ENCODE peak calls at places on chromosomes 12 and 14, in nine cellular contexts. P is iris pigment epithelial cell; N is Jurkat, Clone E6-1; R is CD8-positive, alpha-beta memory T cell; U is right lobe of liver; Z is BJ; K is AG08395; L is AG08396; I is T47D. Y is an unnamed sample.

GRCh38 chr14:63435838-63436237 is 107.3 kb downstream of the PPP2R5E start:
- DNase-seq in L (peak; percentile 82), R (no peak), K (peak; percentile 80), I (no peak), U (peak; percentile 77), N (no peak), P (peak; percentile 91), Z (peak; percentile 19), Y (peak; percentile 37)

GRCh38 chr14:104897286-104898194 is 27.1 kb upstream of the PLD4 start:
- DNase-seq in N (no peak), Z (no peak), R (no peak), U (peak; percentile 20), L (no peak), K (no peak), I (no peak), P (no peak), Y (no peak)

GRCh38 chr14:102840801-102841528 is 63.7 kb downstream of the TRAF3 start:
- DNase-seq in R (no peak), N (no peak), Z (no peak), U (no peak), P (no peak), L (no peak), I (no peak), K (no peak), Y (no peak)

GRCh38 chr12:94162108-94162507 is 13.7 kb downstream of the PLXNC1 start:
- DNase-seq in N (no peak), I (no peak), U (no peak), K (no peak), R (no peak), L (no peak), Z (no peak), P (no peak), Y (no peak)

GRCh38 chr12:64253356-64253755 is 31.3 kb upstream of the KICS2 start:
- DNase-seq in N (no peak), Z (no peak), U (no peak), R (no peak), I (no peak), P (no peak), L (no peak), K (no peak), Y (no peak)

GRCh38 chr12:630656-631632 is 32.3 kb downstream of the NINJ2 start:
- DNase-seq in Z (no peak), U (no peak), N (no peak), P (no peak), R (peak; percentile 74), I (no peak), L (no peak), K (no peak), Y (peak; percentile 55)

GRCh38 chr12:99605-100004 is 33.0 kb downstream of the IQSEC3 start:
- DNase-seq in I (peak; percentile 62), N (no peak), R (no peak), P (peak; percentile 22), Z (no peak), U (no peak), L (peak; percentile 53), K (peak; percentile 40), Y (no peak)

GRCh38 chr12:14795028-14795448 is 8.2 kb downstream of the WBP11 start:
- DNase-seq in N (no peak), Z (no peak), P (peak; percentile 8), U (no peak), R (no peak), L (no peak), I (no peak), K (no peak), Y (no peak)

GRCh38 chr12:1929241-1929984 is 11.0 kb upstream of the CACNA2D4 start:
- DNase-seq in K (no peak), P (no peak), N (no peak), L (no peak), Z (no peak), I (peak; percentile 36), U (no peak), R (no peak), Y (peak; percentile 13)

GRCh38 chr14:54803926-54804719 is 98.5 kb downstream of the GCH1 start:
- DNase-seq in I (no peak), P (no peak), L (no peak), Z (no peak), N (no peak), K (no peak), R (no peak), U (no peak), Y (no peak)

GRCh38 chr12:68420225-68421008 is 88.3 kb upstream of the MDM1 start:
- DNase-seq in P (peak; percentile 65), K (no peak), L (peak; percentile 49), I (no peak), N (no peak), R (no peak), Z (no peak), U (no peak), Y (peak; percentile 49)

GRCh38 chr14:95507701-95508103 is 8.7 kb downstream of the SYNE3 start:
- DNase-seq in U (peak; percentile 39), P (peak; percentile 73), R (no peak), L (peak; percentile 76), Z (no peak), K (peak; percentile 86), N (no peak), I (no peak), Y (no peak)

GRCh38 chr12:26134540-26134939 is 9.7 kb upstream of the BHLHE41 start:
- DNase-seq in Z (no peak), L (no peak), I (no peak), N (no peak), U (no peak), P (no peak), K (no peak), R (no peak), Y (no peak)

GRCh38 chr12:8831116-8831515 is 8.7 kb downstream of the A2ML1 start:
- DNase-seq in R (no peak), Z (no peak), P (no peak), U (no peak), N (no peak), I (no peak), K (no peak), L (no peak), Y (no peak)

GRCh38 chr12:95443458-95443857 is 30.5 kb upstream of the METAP2 start:
- DNase-seq in Z (no peak), N (no peak), U (no peak), R (no peak), K (no peak), I (no peak), P (no peak), L (no peak), Y (no peak)